ENCODE peak calls at places on chromosomes 5 and 9, in eight cellular contexts. One of them, this sample, is unnamed.
A peak's percentile ranks its signal among the peaks of the same experiment; 100 is the strongest.

GRCh38 chr9:106862115-106862945 is 636 bp upstream of the ZNF462 start:
- DNase-seq in HepG2: no peak
- DNase-seq in astrocyte: peak; percentile 44
- DNase-seq in mucosa of descending colon: peak; percentile 71
- DNase-seq in OCI-LY7: no peak
- DNase-seq in endodermal cell: peak; percentile 86
- DNase-seq in heart left ventricle: no peak
- DNase-seq in Peyer's patch: peak; percentile 58
- DNase-seq in this sample: peak; percentile 53

GRCh38 chr5:4857761-4858160 is 282.4 kb upstream of the ADAMTS16 start:
- DNase-seq in HepG2: no peak
- DNase-seq in astrocyte: peak; percentile 55
- DNase-seq in mucosa of descending colon: no peak
- DNase-seq in OCI-LY7: no peak
- DNase-seq in endodermal cell: no peak
- DNase-seq in heart left ventricle: no peak
- DNase-seq in Peyer's patch: no peak
- DNase-seq in this sample: no peak

GRCh38 chr5:15844871-15845270 is 334.7 kb downstream of the MARCHF11 start:
- DNase-seq in HepG2: no peak
- DNase-seq in astrocyte: no peak
- DNase-seq in mucosa of descending colon: no peak
- DNase-seq in OCI-LY7: no peak
- DNase-seq in endodermal cell: no peak
- DNase-seq in heart left ventricle: no peak
- DNase-seq in Peyer's patch: no peak
- DNase-seq in this sample: no peak

GRCh38 chr5:39253211-39253610 is 33.8 kb upstream of the FYB1 start:
- DNase-seq in HepG2: no peak
- DNase-seq in astrocyte: no peak
- DNase-seq in mucosa of descending colon: no peak
- DNase-seq in OCI-LY7: no peak
- DNase-seq in endodermal cell: no peak
- DNase-seq in heart left ventricle: no peak
- DNase-seq in Peyer's patch: no peak
- DNase-seq in this sample: no peak

GRCh38 chr9:124040935-124041816 is 29.6 kb downstream of the LHX2 start:
- DNase-seq in HepG2: no peak
- DNase-seq in astrocyte: no peak
- DNase-seq in mucosa of descending colon: peak; percentile 74
- DNase-seq in OCI-LY7: peak; percentile 16
- DNase-seq in endodermal cell: peak; percentile 88
- DNase-seq in heart left ventricle: peak; percentile 56
- DNase-seq in Peyer's patch: peak; percentile 73
- DNase-seq in this sample: peak; percentile 63

GRCh38 chr5:170681013-170681433 is 102.5 kb upstream of the GABRP start:
- DNase-seq in HepG2: no peak
- DNase-seq in astrocyte: peak; percentile 17
- DNase-seq in mucosa of descending colon: peak; percentile 6
- DNase-seq in OCI-LY7: no peak
- DNase-seq in endodermal cell: peak; percentile 93
- DNase-seq in heart left ventricle: peak; percentile 27
- DNase-seq in Peyer's patch: no peak
- DNase-seq in this sample: no peak

GRCh38 chr5:178266581-178266980 is 34.0 kb upstream of the PHYKPL start:
- DNase-seq in HepG2: no peak
- DNase-seq in astrocyte: no peak
- DNase-seq in mucosa of descending colon: no peak
- DNase-seq in OCI-LY7: no peak
- DNase-seq in endodermal cell: no peak
- DNase-seq in heart left ventricle: no peak
- DNase-seq in Peyer's patch: no peak
- DNase-seq in this sample: no peak

GRCh38 chr5:146751781-146752401 is 126.7 kb downstream of the PPP2R2B start:
- DNase-seq in HepG2: no peak
- DNase-seq in astrocyte: no peak
- DNase-seq in mucosa of descending colon: peak; percentile 44
- DNase-seq in OCI-LY7: no peak
- DNase-seq in endodermal cell: no peak
- DNase-seq in heart left ventricle: no peak
- DNase-seq in Peyer's patch: peak; percentile 76
- DNase-seq in this sample: no peak

GRCh38 chr9:75889977-75890540 is 414 bp upstream of the PCSK5 start:
- DNase-seq in HepG2: no peak
- DNase-seq in astrocyte: peak; percentile 65
- DNase-seq in mucosa of descending colon: peak; percentile 62
- DNase-seq in OCI-LY7: no peak
- DNase-seq in endodermal cell: peak; percentile 57
- DNase-seq in heart left ventricle: peak; percentile 30
- DNase-seq in Peyer's patch: peak; percentile 68
- DNase-seq in this sample: peak; percentile 38

GRCh38 chr9:78038620-78039300 is 7.1 kb upstream of the GNAQ start:
- DNase-seq in HepG2: no peak
- DNase-seq in astrocyte: no peak
- DNase-seq in mucosa of descending colon: peak; percentile 31
- DNase-seq in OCI-LY7: no peak
- DNase-seq in endodermal cell: no peak
- DNase-seq in heart left ventricle: no peak
- DNase-seq in Peyer's patch: no peak
- DNase-seq in this sample: no peak

GRCh38 chr5:39224196-39224754 is 4.9 kb upstream of the FYB1 start:
- DNase-seq in HepG2: no peak
- DNase-seq in astrocyte: peak; percentile 1
- DNase-seq in mucosa of descending colon: peak; percentile 60
- DNase-seq in OCI-LY7: no peak
- DNase-seq in endodermal cell: peak; percentile 74
- DNase-seq in heart left ventricle: peak; percentile 24
- DNase-seq in Peyer's patch: peak; percentile 65
- DNase-seq in this sample: no peak

GRCh38 chr5:150525163-150525562 is 17.2 kb downstream of the NDST1 start:
- DNase-seq in HepG2: no peak
- DNase-seq in astrocyte: no peak
- DNase-seq in mucosa of descending colon: no peak
- DNase-seq in OCI-LY7: no peak
- DNase-seq in endodermal cell: no peak
- DNase-seq in heart left ventricle: no peak
- DNase-seq in Peyer's patch: no peak
- DNase-seq in this sample: peak; percentile 49

GRCh38 chr5:54087436-54087835 is 222.9 kb downstream of the ARL15 start:
- DNase-seq in HepG2: no peak
- DNase-seq in astrocyte: peak; percentile 93
- DNase-seq in mucosa of descending colon: no peak
- DNase-seq in OCI-LY7: no peak
- DNase-seq in endodermal cell: no peak
- DNase-seq in heart left ventricle: no peak
- DNase-seq in Peyer's patch: no peak
- DNase-seq in this sample: no peak

GRCh38 chr5:15554542-15554941 is 54.6 kb downstream of the FBXL7 start:
- DNase-seq in HepG2: no peak
- DNase-seq in astrocyte: no peak
- DNase-seq in mucosa of descending colon: no peak
- DNase-seq in OCI-LY7: no peak
- DNase-seq in endodermal cell: peak; percentile 55
- DNase-seq in heart left ventricle: no peak
- DNase-seq in Peyer's patch: no peak
- DNase-seq in this sample: no peak

GRCh38 chr5:144333336-144333920 is 162.8 kb downstream of the KCTD16 start:
- DNase-seq in HepG2: no peak
- DNase-seq in astrocyte: no peak
- DNase-seq in mucosa of descending colon: no peak
- DNase-seq in OCI-LY7: no peak
- DNase-seq in endodermal cell: no peak
- DNase-seq in heart left ventricle: no peak
- DNase-seq in Peyer's patch: no peak
- DNase-seq in this sample: no peak

GRCh38 chr9:106857811-106858470 is 5.0 kb upstream of the ZNF462 start:
- DNase-seq in HepG2: no peak
- DNase-seq in astrocyte: no peak
- DNase-seq in mucosa of descending colon: no peak
- DNase-seq in OCI-LY7: no peak
- DNase-seq in endodermal cell: no peak
- DNase-seq in heart left ventricle: no peak
- DNase-seq in Peyer's patch: no peak
- DNase-seq in this sample: no peak

GRCh38 chr5:150000990-150001659 is 586 bp downstream of the HMGXB3 start:
- DNase-seq in HepG2: no peak
- DNase-seq in astrocyte: peak; percentile 34
- DNase-seq in mucosa of descending colon: peak; percentile 49
- DNase-seq in OCI-LY7: peak; percentile 50
- DNase-seq in endodermal cell: peak; percentile 75
- DNase-seq in heart left ventricle: peak; percentile 47
- DNase-seq in Peyer's patch: peak; percentile 61
- DNase-seq in this sample: peak; percentile 57

GRCh38 chr5:20833081-20833627 is 845.2 kb upstream of the CDH18 start:
- DNase-seq in HepG2: peak; percentile 13
- DNase-seq in astrocyte: no peak
- DNase-seq in mucosa of descending colon: no peak
- DNase-seq in OCI-LY7: no peak
- DNase-seq in endodermal cell: no peak
- DNase-seq in heart left ventricle: no peak
- DNase-seq in Peyer's patch: no peak
- DNase-seq in this sample: no peak

GRCh38 chr9:134007571-134007970 is 15.4 kb upstream of the VAV2 start:
- DNase-seq in HepG2: no peak
- DNase-seq in astrocyte: no peak
- DNase-seq in mucosa of descending colon: no peak
- DNase-seq in OCI-LY7: no peak
- DNase-seq in endodermal cell: no peak
- DNase-seq in heart left ventricle: no peak
- DNase-seq in Peyer's patch: no peak
- DNase-seq in this sample: no peak

GRCh38 chr9:71763752-71764332 is 4.5 kb downstream of the CEMIP2 start:
- DNase-seq in HepG2: no peak
- DNase-seq in astrocyte: peak; percentile 36
- DNase-seq in mucosa of descending colon: no peak
- DNase-seq in OCI-LY7: no peak
- DNase-seq in endodermal cell: no peak
- DNase-seq in heart left ventricle: no peak
- DNase-seq in Peyer's patch: no peak
- DNase-seq in this sample: no peak

GRCh38 chr5:90015584-90016018 is 394.0 kb downstream of the CETN3 start:
- DNase-seq in HepG2: no peak
- DNase-seq in astrocyte: peak; percentile 73
- DNase-seq in mucosa of descending colon: no peak
- DNase-seq in OCI-LY7: no peak
- DNase-seq in endodermal cell: peak; percentile 49
- DNase-seq in heart left ventricle: no peak
- DNase-seq in Peyer's patch: no peak
- DNase-seq in this sample: no peak

GRCh38 chr5:142171270-142171669 is 62.7 kb downstream of the NDFIP1 start:
- DNase-seq in HepG2: no peak
- DNase-seq in astrocyte: no peak
- DNase-seq in mucosa of descending colon: no peak
- DNase-seq in OCI-LY7: no peak
- DNase-seq in endodermal cell: peak; percentile 50
- DNase-seq in heart left ventricle: no peak
- DNase-seq in Peyer's patch: no peak
- DNase-seq in this sample: no peak
- H3K4me3 ChIP-seq in HepG2: no peak overlapping the region
- H3K4me3 ChIP-seq in astrocyte: no peak overlapping the region
- H3K4me3 ChIP-seq in mucosa of descending colon: no peak overlapping the region
- H3K4me3 ChIP-seq in OCI-LY7: no peak overlapping the region
- H3K4me3 ChIP-seq in endodermal cell: no peak overlapping the region
- H3K4me3 ChIP-seq in heart left ventricle: no peak overlapping the region
- H3K4me3 ChIP-seq in Peyer's patch: no peak overlapping the region
- H3K4me3 ChIP-seq in this sample: no peak overlapping the region

GRCh38 chr9:114156658-114157421 is 1.5 kb downstream of the COL27A1 start:
- DNase-seq in HepG2: no peak
- DNase-seq in astrocyte: peak; percentile 85
- DNase-seq in mucosa of descending colon: peak; percentile 30
- DNase-seq in OCI-LY7: no peak
- DNase-seq in endodermal cell: peak; percentile 81
- DNase-seq in heart left ventricle: peak; percentile 58
- DNase-seq in Peyer's patch: peak; percentile 60
- DNase-seq in this sample: peak; percentile 80
- TF ChIP-seq CTCF in HepG2: peak; percentile 53
- TF ChIP-seq CTCF in astrocyte: no peak
- TF ChIP-seq CTCF in mucosa of descending colon: no peak
- TF ChIP-seq CTCF in OCI-LY7: no peak
- TF ChIP-seq CTCF in endodermal cell: no peak
- TF ChIP-seq CTCF in heart left ventricle: no peak
- TF ChIP-seq CTCF in Peyer's patch: no peak
- TF ChIP-seq CTCF in this sample: peak; percentile 26

DNA sequence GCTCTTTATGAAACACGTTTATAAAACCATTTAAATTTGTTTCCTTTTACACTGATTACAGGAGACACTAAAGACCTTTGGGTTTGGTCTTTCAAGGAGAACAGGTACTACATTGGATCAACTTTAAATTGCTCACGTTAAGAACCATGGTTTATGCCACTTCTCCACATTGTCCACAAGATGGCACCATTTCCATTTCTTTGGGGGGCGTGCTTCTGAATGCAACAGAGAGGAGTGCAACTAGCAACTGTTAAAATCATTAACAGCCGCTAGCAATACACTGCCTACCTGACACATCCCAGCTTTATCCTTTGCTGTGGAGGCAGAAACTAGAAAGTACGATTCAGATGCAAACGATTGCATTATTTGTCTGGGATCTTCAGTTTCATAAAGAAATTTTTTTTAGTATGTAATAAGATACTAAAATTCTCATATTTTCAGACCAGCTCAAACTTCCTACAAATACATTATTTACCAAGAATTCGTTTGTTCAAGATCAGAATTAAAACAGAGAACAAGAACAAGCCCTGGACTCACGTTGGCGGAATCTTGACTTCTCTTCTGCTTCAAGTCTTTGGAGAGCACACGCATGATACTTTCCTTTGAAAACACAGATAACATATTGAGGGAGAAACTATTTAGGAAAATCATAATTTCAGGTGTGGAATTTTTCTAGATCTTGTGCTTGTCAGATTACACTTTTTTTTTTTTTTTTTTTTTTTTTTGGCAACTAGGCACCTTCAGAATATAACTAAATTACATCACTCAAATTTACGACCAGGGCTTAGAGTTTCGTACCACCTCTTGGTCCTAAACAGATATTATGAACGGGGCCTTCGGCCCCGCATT is 702 bp downstream of the CDC20B start:
- DNase-seq in HepG2: peak; percentile 80
- DNase-seq in astrocyte: peak; percentile 56
- DNase-seq in mucosa of descending colon: peak; percentile 41
- DNase-seq in OCI-LY7: peak; percentile 85
- DNase-seq in endodermal cell: peak; percentile 79
- DNase-seq in heart left ventricle: peak; percentile 33
- DNase-seq in Peyer's patch: peak; percentile 69
- DNase-seq in this sample: no peak
- H3K4me3 ChIP-seq in HepG2: peak overlapping the region; percentile 59
- H3K4me3 ChIP-seq in astrocyte: peak overlapping the region; percentile 63
- H3K4me3 ChIP-seq in mucosa of descending colon: no peak overlapping the region
- H3K4me3 ChIP-seq in OCI-LY7: peak overlapping the region; percentile 67
- H3K4me3 ChIP-seq in endodermal cell: peak overlapping the region; percentile 78
- H3K4me3 ChIP-seq in heart left ventricle: peak overlapping the region; percentile 44
- H3K4me3 ChIP-seq in Peyer's patch: peak overlapping the region; percentile 45
- H3K4me3 ChIP-seq in this sample: peak overlapping the region; percentile 52

DNA sequence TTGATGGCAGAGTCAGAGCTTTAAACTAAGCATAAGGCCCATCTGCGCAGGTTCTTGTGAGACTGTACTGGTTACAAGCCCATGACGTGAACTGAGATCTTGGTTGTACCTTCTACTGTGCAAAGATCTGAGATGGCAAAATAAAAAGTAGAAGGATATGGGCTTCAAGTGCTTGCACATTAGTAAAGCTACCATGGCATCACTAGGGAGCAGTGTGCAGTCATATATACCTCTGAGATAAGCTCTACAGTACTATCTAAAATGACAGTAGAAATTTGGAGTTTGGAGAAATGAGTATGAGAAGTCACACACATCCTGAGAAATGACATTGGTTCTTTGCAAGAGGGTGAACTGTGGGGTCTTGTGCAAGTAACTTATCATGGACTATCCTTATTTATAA is 408.2 kb upstream of the PRR16 start:
- DNase-seq in HepG2: no peak
- DNase-seq in astrocyte: peak; percentile 36
- DNase-seq in mucosa of descending colon: no peak
- DNase-seq in OCI-LY7: no peak
- DNase-seq in endodermal cell: no peak
- DNase-seq in heart left ventricle: no peak
- DNase-seq in Peyer's patch: no peak
- DNase-seq in this sample: no peak
- TF ChIP-seq CTCF in HepG2: peak; percentile 10
- TF ChIP-seq CTCF in astrocyte: peak; percentile 30
- TF ChIP-seq CTCF in mucosa of descending colon: no peak
- TF ChIP-seq CTCF in OCI-LY7: peak; percentile 22
- TF ChIP-seq CTCF in endodermal cell: no peak
- TF ChIP-seq CTCF in heart left ventricle: no peak
- TF ChIP-seq CTCF in Peyer's patch: no peak
- TF ChIP-seq CTCF in this sample: peak; percentile 37